ENCODE peak calls at places on chromosomes 11 and 22, in eight cellular contexts. B is HTR-8/SVneo; Z is pancreas; E is gastrocnemius medialis; A is activated CD4-positive, CD25-positive, alpha-beta regulatory T cell treated with anti-CD3 and anti-CD28 coated beads, Interleukin-2, amount 50 U/mL, for 16 hours; F is NCI-H774; G is activated gamma-delta T cell treated with anti-CD3 and anti-CD28 coated beads, Interleukin-2, amount 50 U/mL, for 16 hours; O is stromal cell of bone marrow. L is an unnamed sample.

GRCh38 chr22:35458547-35459422 is 58.8 kb downstream of the MCM5 start:
- DNase-seq in B (no peak), Z (peak; percentile 16), E (no peak), A (no peak), F (no peak), G (no peak), O (no peak), L (no peak)

GRCh38 chr11:112344040-112344413 is 83.4 kb upstream of the PLET1 start:
- DNase-seq in B (no peak), Z (no peak), E (no peak), A (no peak), F (no peak), G (no peak), O (no peak), L (no peak)

GRCh38 chr11:64619811-64620285 is 28.8 kb downstream of the SLC22A12 start:
- DNase-seq in B (peak; percentile 40), Z (peak; percentile 57), E (peak; percentile 27), A (no peak), F (no peak), G (no peak), O (peak; percentile 44), L (peak; percentile 85)

GRCh38 chr11:115340874-115341273 is 163.3 kb downstream of the CADM1 start:
- DNase-seq in B (no peak), Z (no peak), E (no peak), A (no peak), F (no peak), G (no peak), O (no peak), L (no peak)

GRCh38 chr22:37431811-37432707 is 4.8 kb upstream of the ELFN2 start:
- DNase-seq in B (peak; percentile 84), Z (no peak), E (no peak), A (no peak), F (no peak), G (no peak), O (peak; percentile 88), L (no peak)

GRCh38 chr22:34150023-34150422 is 229.7 kb upstream of the LARGE1 start:
- DNase-seq in B (no peak), Z (no peak), E (no peak), A (no peak), F (no peak), G (no peak), O (no peak), L (no peak)

GRCh38 chr11:65529475-65530156 is 4.7 kb downstream of the SCYL1 start:
- DNase-seq in B (no peak), Z (peak; percentile 67), E (no peak), A (no peak), F (no peak), G (no peak), O (no peak), L (no peak)

GRCh38 chr11:5285703-5286102 is 16.0 kb upstream of the HBE1 start:
- DNase-seq in B (no peak), Z (no peak), E (no peak), A (no peak), F (no peak), G (no peak), O (no peak), L (no peak)

GRCh38 chr11:1502971-1503707 is 16.6 kb upstream of the MOB2 start:
- DNase-seq in B (no peak), Z (no peak), E (no peak), A (no peak), F (no peak), G (no peak), O (no peak), L (no peak)

GRCh38 chr11:6635082-6635932 is 16.1 kb upstream of the TPP1 start:
- DNase-seq in B (peak; percentile 22), Z (no peak), E (no peak), A (no peak), F (no peak), G (no peak), O (no peak), L (no peak)

GRCh38 chr11:66743271-66743968 is 14.4 kb upstream of the SPTBN2 start:
- DNase-seq in B (no peak), Z (no peak), E (no peak), A (no peak), F (no peak), G (no peak), O (no peak), L (no peak)

GRCh38 chr11:119179983-119180382 is 5.3 kb upstream of the NHERF4 start:
- DNase-seq in B (no peak), Z (peak; percentile 78), E (no peak), A (no peak), F (peak; percentile 95), G (no peak), O (no peak), L (no peak)

GRCh38 chr22:18044548-18045271 is 20.3 kb upstream of the MICAL3 start:
- DNase-seq in B (no peak), Z (peak; percentile 90), E (peak; percentile 39), A (no peak), F (peak; percentile 87), G (no peak), O (no peak), L (no peak)

GRCh38 chr22:33539902-33540751 is 380.1 kb downstream of the LARGE1 start:
- DNase-seq in B (no peak), Z (peak; percentile 83), E (peak; percentile 45), A (no peak), F (no peak), G (no peak), O (peak; percentile 72), L (no peak)

GRCh38 chr22:23242473-23243001 is 62.2 kb downstream of the BCR start:
- DNase-seq in B (no peak), Z (no peak), E (no peak), A (no peak), F (no peak), G (no peak), O (no peak), L (peak; percentile 99)

GRCh38 chr22:34072585-34072984 is 152.3 kb upstream of the LARGE1 start:
- DNase-seq in B (no peak), Z (no peak), E (no peak), A (no peak), F (no peak), G (no peak), O (no peak), L (no peak)

GRCh38 chr11:129300099-129300498 is 75.5 kb upstream of the BARX2 start:
- DNase-seq in B (no peak), Z (no peak), E (no peak), A (no peak), F (no peak), G (no peak), O (no peak), L (no peak)

GRCh38 chr11:58905716-58906547 is 33.4 kb upstream of the GLYATL1 start:
- DNase-seq in B (peak; percentile 95), Z (no peak), E (peak; percentile 42), A (no peak), F (peak; percentile 85), G (no peak), O (peak; percentile 92), L (peak; percentile 97)

GRCh38 chr11:93728792-93729128 is 12.5 kb downstream of the TAF1D start:
- DNase-seq in B (no peak), Z (no peak), E (no peak), A (no peak), F (no peak), G (no peak), O (no peak), L (no peak)

GRCh38 chr22:21980547-21980946 is 2.0 kb downstream of the TOP3B start:
- DNase-seq in B (no peak), Z (no peak), E (no peak), A (no peak), F (no peak), G (no peak), O (no peak), L (no peak)

GRCh38 chr22:24594569-24595120 is 1.8 kb upstream of the LRRC75B start:
- DNase-seq in B (no peak), Z (no peak), E (no peak), A (no peak), F (no peak), G (no peak), O (no peak), L (no peak)

GRCh38 chr11:124329787-124330478 is 9.9 kb upstream of the OR8D2 start:
- DNase-seq in B (no peak), Z (no peak), E (no peak), A (no peak), F (no peak), G (no peak), O (no peak), L (no peak)

GRCh38 chr11:6249822-6250555 is 9.6 kb upstream of the CCKBR start:
- DNase-seq in B (peak; percentile 31), Z (peak; percentile 91), E (peak; percentile 47), A (no peak), F (no peak), G (no peak), O (peak; percentile 77), L (peak; percentile 95)

GRCh38 chr11:29343465-29344333 is 673.1 kb downstream of the KCNA4 start:
- DNase-seq in B (peak; percentile 27), Z (peak; percentile 80), E (peak; percentile 16), A (no peak), F (peak; percentile 51), G (no peak), O (no peak), L (peak; percentile 67)

GRCh38 chr11:773830-774229 is 3.5 kb downstream of the GATD1 start:
- DNase-seq in B (no peak), Z (peak; percentile 54), E (no peak), A (no peak), F (no peak), G (no peak), O (no peak), L (no peak)

GRCh38 chr22:49704345-49705215 is 123.1 kb downstream of the BRD1 start:
- DNase-seq in B (no peak), Z (peak; percentile 50), E (no peak), A (no peak), F (no peak), G (no peak), O (no peak), L (no peak)

L was measured in mesendoderm.